ENCODE peak calls at places on chromosomes 2 and 18, in seven cellular contexts. F is HepG2, B is H1, A is HCT116, K is SK-N-SH, Y is K562, H is GM12878. J is an unnamed sample.

GRCh38 chr2:186995092-186995491 is 146.1 kb upstream of the ZSWIM2 start:
- DNase-seq in F (no peak), B (no peak), A (no peak), K (no peak), Y (no peak), H (no peak), J (no peak)

GRCh38 chr2:136117391-136117841 is 533 bp downstream of the CXCR4 start:
- DNase-seq in F (no peak), B (no peak), A (no peak), K (peak; percentile 71), Y (peak; percentile 28), H (no peak), J (peak; percentile 30)

GRCh38 chr2:45168731-45169338 is 159.6 kb upstream of the SIX2 start:
- DNase-seq in F (no peak), B (no peak), A (no peak), K (peak; percentile 90), Y (no peak), H (no peak), J (peak; percentile 63)

GRCh38 chr2:16058747-16059358 is 118.5 kb downstream of the MYCN start:
- DNase-seq in F (no peak), B (no peak), A (no peak), K (no peak), Y (no peak), H (no peak), J (no peak)

GRCh38 chr2:105125428-105125827 is 87.6 kb downstream of the MRPS9 start:
- DNase-seq in F (peak; percentile 12), B (no peak), A (peak; percentile 55), K (peak; percentile 41), Y (no peak), H (no peak), J (no peak)

GRCh38 chr2:224611938-224612337 is 26.8 kb upstream of the CUL3 start:
- DNase-seq in F (no peak), B (no peak), A (no peak), K (no peak), Y (no peak), H (no peak), J (no peak)

GRCh38 chr18:62715439-62715792 is at the start of gene PHLPP1:
- DNase-seq in F (no peak), B (no peak), A (no peak), K (no peak), Y (no peak), H (no peak), J (no peak)

GRCh38 chr2:224142397-224143312 is 103.6 kb upstream of the SERPINE2 start:
- DNase-seq in F (no peak), B (no peak), A (no peak), K (no peak), Y (no peak), H (no peak), J (no peak)

GRCh38 chr2:119259296-119259860 is 35.7 kb downstream of the STEAP3 start:
- DNase-seq in F (no peak), B (no peak), A (no peak), K (peak; percentile 1), Y (no peak), H (no peak), J (no peak)

GRCh38 chr2:192377174-192377573 is 182.4 kb upstream of the TMEFF2 start:
- DNase-seq in F (no peak), B (no peak), A (no peak), K (no peak), Y (no peak), H (no peak), J (no peak)

GRCh38 chr2:8231909-8232308 is 449.9 kb upstream of the ID2 start:
- DNase-seq in F (no peak), B (no peak), A (no peak), K (no peak), Y (no peak), H (no peak), J (no peak)

GRCh38 chr18:67363694-67364093 is 152.8 kb downstream of the DSEL start:
- DNase-seq in F (no peak), B (no peak), A (no peak), K (no peak), Y (no peak), H (no peak), J (no peak)

GRCh38 chr2:204010611-204011560 is 74.3 kb downstream of the ICOS start:
- DNase-seq in F (no peak), B (no peak), A (no peak), K (no peak), Y (no peak), H (no peak), J (no peak)

GRCh38 chr18:43620936-43621335 is 343.6 kb upstream of the SYT4 start:
- DNase-seq in F (peak; percentile 5), B (no peak), A (no peak), K (peak; percentile 39), Y (no peak), H (no peak), J (peak; percentile 18)

GRCh38 chr2:164569334-164569733 is 51.9 kb downstream of the GRB14 start:
- DNase-seq in F (no peak), B (no peak), A (no peak), K (no peak), Y (no peak), H (no peak), J (no peak)

DNA sequence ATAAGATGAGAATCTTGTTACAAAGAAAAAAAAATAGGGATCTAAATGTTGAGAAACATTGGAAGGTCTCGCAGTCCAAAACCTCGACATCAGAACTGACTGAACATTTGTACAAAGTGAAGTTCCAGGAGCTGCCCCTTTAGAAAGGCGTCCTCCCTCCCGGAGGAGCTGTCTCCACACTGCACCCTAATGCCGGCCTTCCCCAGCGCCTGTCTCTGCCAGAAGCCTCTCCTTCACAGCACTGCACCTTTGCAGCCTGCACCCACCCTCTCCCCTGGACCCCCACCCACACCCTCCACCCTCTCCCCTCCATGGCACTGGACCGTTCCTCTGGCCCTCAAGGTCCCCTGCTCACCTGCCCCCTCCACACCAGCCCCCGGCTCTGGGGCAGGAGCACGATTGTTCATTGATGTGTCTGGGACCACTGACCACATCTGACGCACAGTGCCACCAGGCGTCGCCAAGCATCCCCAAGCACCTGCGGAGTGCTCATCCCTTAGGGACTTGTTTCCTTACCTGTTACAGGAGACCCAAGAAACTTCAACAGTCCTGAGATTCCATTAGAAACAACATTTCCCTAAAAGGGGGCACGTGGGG is 90.3 kb upstream of the SNTG2 start:
- DNase-seq in F (peak; percentile 39), B (no peak), A (peak; percentile 7), K (peak; percentile 63), Y (no peak), H (no peak), J (no peak)
- TF ChIP-seq JUND in F (no peak), B (no peak), A (no peak), K (no peak), Y (no peak), H (no peak), J (no peak)

GRCh38 chr18:34801769-34802168 is 91.7 kb downstream of the DTNA start:
- DNase-seq in F (no peak), B (no peak), A (no peak), K (no peak), Y (no peak), H (no peak), J (no peak)

GRCh38 chr18:34806527-34806926 is 96.4 kb downstream of the DTNA start:
- DNase-seq in F (no peak), B (no peak), A (no peak), K (no peak), Y (no peak), H (no peak), J (no peak)

GRCh38 chr18:34805117-34805882 is 95.2 kb downstream of the DTNA start:
- DNase-seq in F (no peak), B (no peak), A (no peak), K (no peak), Y (no peak), H (no peak), J (no peak)

GRCh38 chr18:34803877-34804276 is 93.8 kb downstream of the DTNA start:
- DNase-seq in F (no peak), B (no peak), A (no peak), K (no peak), Y (no peak), H (no peak), J (no peak)

GRCh38 chr18:34802938-34803337 is 92.8 kb downstream of the DTNA start:
- DNase-seq in F (no peak), B (no peak), A (no peak), K (no peak), Y (no peak), H (no peak), J (no peak)
- TF ChIP-seq JUND in F (no peak), B (no peak), A (no peak), K (no peak), Y (no peak), H (no peak), J (no peak)

GRCh38 chr18:48815581-48816324 is 135.0 kb downstream of the SMAD7 start:
- DNase-seq in F (no peak), B (no peak), A (no peak), K (no peak), Y (no peak), H (no peak), J (no peak)

GRCh38 chr18:48815182-48815520 is 135.6 kb downstream of the SMAD7 start:
- DNase-seq in F (no peak), B (no peak), A (no peak), K (no peak), Y (no peak), H (no peak), J (no peak)

GRCh38 chr18:48816554-48816953 is 134.2 kb downstream of the SMAD7 start:
- DNase-seq in F (no peak), B (no peak), A (no peak), K (no peak), Y (no peak), H (no peak), J (no peak)

GRCh38 chr18:48818329-48819254 is 132.2 kb downstream of the SMAD7 start:
- DNase-seq in F (no peak), B (no peak), A (no peak), K (no peak), Y (no peak), H (no peak), J (no peak)

GRCh38 chr18:48817021-48817461 is 133.7 kb downstream of the SMAD7 start:
- DNase-seq in F (no peak), B (no peak), A (no peak), K (no peak), Y (no peak), H (no peak), J (no peak)
- TF ChIP-seq JUND in F (no peak), B (no peak), A (no peak), K (no peak), Y (no peak), H (no peak), J (no peak)

GRCh38 chr2:158598856-158599517 is 142.2 kb downstream of the PKP4 start:
- DNase-seq in F (no peak), B (no peak), A (no peak), K (peak; percentile 25), Y (no peak), H (no peak), J (peak; percentile 3)
- TF ChIP-seq JUND in F (no peak), B (no peak), A (no peak), K (peak; percentile 33), Y (no peak), H (no peak), J (no peak)

DNA sequence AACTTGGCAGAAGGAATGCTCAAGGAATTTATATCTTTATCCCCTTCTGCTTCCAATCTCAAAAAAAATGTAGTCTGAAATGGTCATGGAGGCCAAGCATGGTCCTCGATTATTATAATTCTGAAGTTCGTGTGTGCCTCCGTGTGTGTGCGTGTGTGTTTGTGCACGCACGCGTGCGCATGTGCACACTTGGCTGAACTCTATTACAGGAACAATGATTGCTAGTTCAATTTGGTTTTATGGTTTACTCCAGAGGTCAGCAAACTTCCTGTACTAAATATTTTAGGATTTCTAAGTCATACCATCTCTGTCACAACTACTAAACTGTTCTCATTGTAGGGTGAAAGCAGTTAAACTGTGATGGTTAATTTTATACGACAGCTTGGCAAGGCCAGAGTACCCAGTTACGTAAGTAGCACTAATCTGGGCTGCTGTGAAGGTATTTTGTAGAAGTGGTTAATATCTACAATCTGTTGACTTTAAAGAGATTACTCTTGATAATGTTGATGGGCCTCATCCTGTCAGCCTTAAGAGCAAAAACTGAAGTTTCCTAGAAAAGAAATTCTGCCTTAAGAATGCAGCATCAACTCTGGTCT is 5.8 kb upstream of the MARCHF7 start:
- DNase-seq in F (no peak), B (no peak), A (no peak), K (no peak), Y (no peak), H (no peak), J (no peak)
- TF ChIP-seq JUND in F (no peak), B (no peak), A (no peak), K (no peak), Y (no peak), H (no peak), J (no peak)